ENCODE peak calls at places on chromosomes 2 and 18, in ten cellular contexts. L is upper lobe of right lung, C is kidney, Q is lower lobe of right lung, Z is heart left ventricle, I is body of pancreas, B is progenitor cell of endocrine pancreas, V is dorsolateral prefrontal cortex, U is AG04449, X is sigmoid colon. D is an unnamed sample.

GRCh38 chr2:172710584-172711024 is 25.0 kb upstream of the RAPGEF4 start:
- DNase-seq in L (no peak), C (no peak), Q (no peak), Z (no peak), I (peak), B (no peak), V (no peak), U (peak), X (no peak), D (peak)

GRCh38 chr2:219079417-219079816 is 18.7 kb upstream of the IHH start:
- DNase-seq in L (no peak), C (no peak), Q (no peak), Z (no peak), I (no peak), B (no peak), V (no peak), U (no peak), X (no peak), D (no peak)

GRCh38 chr18:79862562-79862961 is 64.8 kb downstream of the KCNG2 start:
- DNase-seq in L (no peak), C (no peak), Q (no peak), Z (no peak), I (no peak), B (no peak), V (no peak), U (no peak), X (no peak), D (no peak)

GRCh38 chr2:8310557-8311455 is 371.1 kb upstream of the ID2 start:
- DNase-seq in L (peak), C (no peak), Q (peak), Z (no peak), I (no peak), B (no peak), V (no peak), U (no peak), X (no peak), D (no peak)

GRCh38 chr18:11147962-11148654 is 1.3 kb downstream of the PIEZO2 start:
- DNase-seq in L (no peak), C (peak), Q (no peak), Z (no peak), I (no peak), B (no peak), V (no peak), U (no peak), X (no peak), D (peak)

GRCh38 chr2:130837175-130837810 is 579 bp downstream of the ARHGEF4 start:
- DNase-seq in L (no peak), C (no peak), Q (no peak), Z (no peak), I (peak), B (no peak), V (no peak), U (no peak), X (no peak), D (no peak)

GRCh38 chr2:241285596-241285995 is 29.9 kb downstream of the HDLBP start:
- DNase-seq in L (no peak), C (no peak), Q (no peak), Z (no peak), I (no peak), B (no peak), V (no peak), U (no peak), X (no peak), D (no peak)

GRCh38 chr2:38907743-38908562 is 18.3 kb downstream of the ARHGEF33 start:
- DNase-seq in L (no peak), C (no peak), Q (no peak), Z (no peak), I (no peak), B (no peak), V (no peak), U (no peak), X (no peak), D (no peak)

GRCh38 chr2:119085613-119086012 is 72.9 kb downstream of the C1QL2 start:
- DNase-seq in L (no peak), C (no peak), Q (no peak), Z (no peak), I (peak), B (no peak), V (no peak), U (no peak), X (no peak), D (no peak)

GRCh38 chr18:13231151-13231550 is 12.6 kb downstream of the LDLRAD4 start:
- DNase-seq in L (peak), C (no peak), Q (no peak), Z (no peak), I (no peak), B (no peak), V (no peak), U (no peak), X (no peak), D (no peak)

GRCh38 chr2:99850076-99850710 is 292.2 kb downstream of the AFF3 start:
- DNase-seq in L (no peak), C (no peak), Q (no peak), Z (no peak), I (no peak), B (no peak), V (no peak), U (no peak), X (no peak), D (no peak)

GRCh38 chr2:25255745-25256485 is 85.8 kb downstream of the DNMT3A start:
- DNase-seq in L (peak), C (no peak), Q (no peak), Z (no peak), I (no peak), B (no peak), V (no peak), U (no peak), X (no peak), D (no peak)

GRCh38 chr2:213225866-213226265 is 58.4 kb upstream of the SPAG16 start:
- DNase-seq in L (no peak), C (no peak), Q (no peak), Z (no peak), I (no peak), B (no peak), V (no peak), U (no peak), X (no peak), D (no peak)

GRCh38 chr2:190648289-190649034 is 421 bp upstream of the NAB1 start:
- DNase-seq in L (peak), C (peak), Q (peak), Z (peak), I (peak), B (peak), V (peak), U (peak), X (peak), D (peak)

GRCh38 chr2:171318463-171318934 is 115.3 kb downstream of the METTL8 start:
- DNase-seq in L (no peak), C (no peak), Q (no peak), Z (no peak), I (no peak), B (no peak), V (peak), U (no peak), X (peak), D (peak)

GRCh38 chr2:41033127-41033526 is 581.2 kb upstream of the SLC8A1 start:
- DNase-seq in L (no peak), C (no peak), Q (no peak), Z (no peak), I (no peak), B (no peak), V (no peak), U (no peak), X (no peak), D (no peak)

GRCh38 chr18:55485666-55486065 is 102.3 kb downstream of the TCF4 start:
- DNase-seq in L (no peak), C (no peak), Q (no peak), Z (no peak), I (no peak), B (no peak), V (no peak), U (peak), X (no peak), D (no peak)

GRCh38 chr18:45435810-45436209 is 179.5 kb upstream of the SLC14A2 start:
- DNase-seq in L (no peak), C (no peak), Q (no peak), Z (no peak), I (no peak), B (no peak), V (no peak), U (no peak), X (no peak), D (no peak)

GRCh38 chr18:45437399-45437798 is 177.9 kb upstream of the SLC14A2 start:
- DNase-seq in L (no peak), C (no peak), Q (no peak), Z (no peak), I (no peak), B (no peak), V (no peak), U (no peak), X (no peak), D (no peak)

GRCh38 chr18:45440246-45440645 is 175.0 kb upstream of the SLC14A2 start:
- DNase-seq in L (no peak), C (no peak), Q (no peak), Z (no peak), I (no peak), B (no peak), V (no peak), U (no peak), X (no peak), D (no peak)

DNA sequence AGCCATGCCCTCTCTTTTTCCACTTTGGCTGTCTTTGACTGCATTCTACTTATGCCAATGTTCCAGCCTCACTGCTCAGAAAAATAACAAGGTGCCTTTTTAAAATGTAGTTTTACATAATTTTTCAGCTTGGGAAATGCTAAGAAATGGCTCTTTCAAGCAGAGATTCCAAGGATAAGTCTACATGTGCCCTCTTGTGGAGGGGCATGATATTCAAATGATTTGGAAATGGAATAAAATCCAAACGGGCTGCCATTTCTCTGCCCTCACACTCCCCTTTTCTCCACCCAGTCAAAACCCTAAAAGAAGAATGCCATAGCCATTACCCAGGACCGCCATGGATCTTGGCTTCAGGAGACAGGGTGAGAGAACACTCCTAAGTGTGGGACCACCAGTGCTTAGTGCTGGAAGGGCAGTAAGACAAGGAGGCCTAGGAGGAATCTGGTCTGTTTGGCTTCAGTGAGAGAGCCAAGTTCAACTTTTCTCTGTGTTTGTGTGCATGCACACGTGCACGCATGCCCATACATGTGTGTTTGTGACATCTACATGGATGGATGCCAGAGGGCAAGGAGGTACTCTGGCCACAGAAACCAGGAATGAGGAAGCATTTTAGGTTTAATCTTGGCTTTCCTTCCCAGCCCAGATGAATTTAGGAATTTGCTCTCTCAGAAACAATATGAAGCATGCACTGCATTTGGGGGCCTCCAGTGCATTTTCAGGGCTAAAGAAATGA is 174.0 kb upstream of the SLC14A2 start:
- DNase-seq in L (no peak), C (no peak), Q (no peak), Z (no peak), I (no peak), B (no peak), V (no peak), U (no peak), X (no peak), D (no peak)
- TF ChIP-seq CTCF in L (peak), C (peak), Q (no peak), Z (no peak), I (no peak), B (peak), V (peak), U (peak), X (no peak), D (peak)

DNA sequence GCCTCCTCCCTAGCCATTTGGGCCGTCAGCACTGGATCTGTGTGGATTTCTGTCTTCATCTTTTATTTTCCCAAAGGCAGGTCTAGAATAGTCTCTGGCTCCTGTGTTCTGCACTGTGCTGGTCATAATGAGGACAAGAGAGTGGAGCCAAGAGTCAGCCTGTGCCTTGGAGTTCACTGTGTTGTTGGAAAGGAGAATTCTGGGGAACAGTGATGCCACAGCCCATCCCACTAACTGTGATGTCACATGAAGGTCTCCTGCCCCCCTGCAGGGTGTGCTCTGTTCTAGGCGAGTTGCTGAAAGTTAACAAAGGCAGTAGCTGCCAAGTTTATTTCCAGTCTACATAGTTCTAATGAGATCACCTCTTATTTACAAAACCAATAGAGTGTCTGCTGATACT is 248.5 kb downstream of the TPGS2 start:
- DNase-seq in L (no peak), C (no peak), Q (no peak), Z (peak), I (no peak), B (no peak), V (no peak), U (no peak), X (peak), D (no peak)
- TF ChIP-seq CTCF in L (no peak), C (no peak), Q (no peak), Z (no peak), I (no peak), B (no peak), V (no peak), U (peak), X (no peak), D (no peak)

GRCh38 chr2:903223-903900 is 47.3 kb upstream of the SNTG2 start:
- DNase-seq in L (no peak), C (no peak), Q (no peak), Z (no peak), I (no peak), B (no peak), V (no peak), U (no peak), X (no peak), D (no peak)
- TF ChIP-seq CTCF in L (no peak), C (no peak), Q (no peak), Z (no peak), I (no peak), B (no peak), V (no peak), U (no peak), X (no peak), D (no peak)

GRCh38 chr18:27579364-27579763 is 394.3 kb upstream of the CHST9 start:
- DNase-seq in L (no peak), C (no peak), Q (no peak), Z (no peak), I (no peak), B (no peak), V (no peak), U (no peak), X (no peak), D (no peak)
- TF ChIP-seq CTCF in L (no peak), C (no peak), Q (no peak), Z (no peak), I (no peak), B (no peak), V (no peak), U (no peak), X (no peak), D (no peak)

GRCh38 chr2:66462196-66462825 is 27.4 kb downstream of the MEIS1 start:
- DNase-seq in L (no peak), C (no peak), Q (no peak), Z (no peak), I (no peak), B (no peak), V (no peak), U (no peak), X (no peak), D (peak)
- TF ChIP-seq CTCF in L (no peak), C (no peak), Q (no peak), Z (no peak), I (no peak), B (no peak), V (no peak), U (no peak), X (no peak), D (no peak)

GRCh38 chr2:54724150-54724559 is 693 bp downstream of the EML6 start:
- DNase-seq in L (no peak), C (no peak), Q (no peak), Z (no peak), I (no peak), B (no peak), V (no peak), U (no peak), X (no peak), D (no peak)

GRCh38 chr2:54722641-54723299 is 692 bp upstream of the EML6 start:
- DNase-seq in L (no peak), C (no peak), Q (no peak), Z (no peak), I (no peak), B (no peak), V (no peak), U (no peak), X (no peak), D (no peak)

GRCh38 chr2:54724560-54725342 is 1.3 kb downstream of the EML6 start:
- DNase-seq in L (peak), C (peak), Q (peak), Z (peak), I (peak), B (peak), V (peak), U (no peak), X (peak), D (peak)

GRCh38 chr2:54725343-54726099 is 2.1 kb downstream of the EML6 start:
- DNase-seq in L (no peak), C (no peak), Q (no peak), Z (no peak), I (no peak), B (no peak), V (no peak), U (no peak), X (no peak), D (no peak)

GRCh38 chr2:54723300-54724149 is at the start of gene EML6:
- DNase-seq in L (peak), C (peak), Q (peak), Z (peak), I (peak), B (peak), V (peak), U (peak), X (peak), D (peak)
- TF ChIP-seq CTCF in L (peak), C (peak), Q (peak), Z (peak), I (no peak), B (peak), V (peak), U (peak), X (no peak), D (no peak)

GRCh38 chr18:47930086-47930843 is at the start of gene SMAD2:
- DNase-seq in L (peak), C (peak), Q (peak), Z (peak), I (peak), B (peak), V (peak), U (no peak), X (peak), D (peak)

GRCh38 chr18:47929681-47930085 is 776 bp downstream of the SMAD2 start:
- DNase-seq in L (no peak), C (no peak), Q (no peak), Z (no peak), I (no peak), B (no peak), V (no peak), U (no peak), X (no peak), D (no peak)

GRCh38 chr18:47930844-47931706 is 616 bp upstream of the SMAD2 start:
- DNase-seq in L (peak), C (peak), Q (peak), Z (peak), I (peak), B (peak), V (peak), U (peak), X (peak), D (peak)

GRCh38 chr18:47928466-47928865 is 2.0 kb downstream of the SMAD2 start:
- DNase-seq in L (no peak), C (no peak), Q (no peak), Z (no peak), I (no peak), B (no peak), V (no peak), U (no peak), X (no peak), D (no peak)

GRCh38 chr18:47926101-47926850 is 4.2 kb downstream of the SMAD2 start:
- DNase-seq in L (no peak), C (no peak), Q (no peak), Z (no peak), I (no peak), B (no peak), V (no peak), U (no peak), X (no peak), D (no peak)
- TF ChIP-seq CTCF in L (no peak), C (no peak), Q (no peak), Z (no peak), I (no peak), B (no peak), V (no peak), U (no peak), X (no peak), D (no peak)

DNA sequence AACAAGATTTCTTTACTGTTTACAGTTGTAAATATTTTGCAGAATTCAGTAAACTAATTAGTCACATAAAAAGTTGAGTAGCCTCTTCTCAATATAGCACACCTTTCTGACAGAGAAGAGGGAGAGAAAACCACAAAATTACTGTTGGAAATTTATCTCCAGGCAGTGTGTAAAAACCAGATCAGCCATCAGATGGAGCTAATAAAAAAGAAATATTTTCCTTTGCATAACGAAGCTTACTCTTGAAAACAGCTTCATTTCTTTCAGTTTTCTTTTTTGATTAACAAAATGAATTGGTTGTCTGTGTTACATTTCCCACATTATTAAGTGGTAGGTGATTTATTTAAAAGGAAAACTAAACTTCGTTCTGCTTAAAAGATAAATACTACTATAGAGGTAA is 259.3 kb upstream of the KCNJ3 start:
- DNase-seq in L (no peak), C (no peak), Q (no peak), Z (no peak), I (no peak), B (no peak), V (no peak), U (no peak), X (no peak), D (no peak)
- TF ChIP-seq CTCF in L (peak), C (peak), Q (no peak), Z (peak), I (no peak), B (peak), V (peak), U (no peak), X (no peak), D (no peak)

DNA sequence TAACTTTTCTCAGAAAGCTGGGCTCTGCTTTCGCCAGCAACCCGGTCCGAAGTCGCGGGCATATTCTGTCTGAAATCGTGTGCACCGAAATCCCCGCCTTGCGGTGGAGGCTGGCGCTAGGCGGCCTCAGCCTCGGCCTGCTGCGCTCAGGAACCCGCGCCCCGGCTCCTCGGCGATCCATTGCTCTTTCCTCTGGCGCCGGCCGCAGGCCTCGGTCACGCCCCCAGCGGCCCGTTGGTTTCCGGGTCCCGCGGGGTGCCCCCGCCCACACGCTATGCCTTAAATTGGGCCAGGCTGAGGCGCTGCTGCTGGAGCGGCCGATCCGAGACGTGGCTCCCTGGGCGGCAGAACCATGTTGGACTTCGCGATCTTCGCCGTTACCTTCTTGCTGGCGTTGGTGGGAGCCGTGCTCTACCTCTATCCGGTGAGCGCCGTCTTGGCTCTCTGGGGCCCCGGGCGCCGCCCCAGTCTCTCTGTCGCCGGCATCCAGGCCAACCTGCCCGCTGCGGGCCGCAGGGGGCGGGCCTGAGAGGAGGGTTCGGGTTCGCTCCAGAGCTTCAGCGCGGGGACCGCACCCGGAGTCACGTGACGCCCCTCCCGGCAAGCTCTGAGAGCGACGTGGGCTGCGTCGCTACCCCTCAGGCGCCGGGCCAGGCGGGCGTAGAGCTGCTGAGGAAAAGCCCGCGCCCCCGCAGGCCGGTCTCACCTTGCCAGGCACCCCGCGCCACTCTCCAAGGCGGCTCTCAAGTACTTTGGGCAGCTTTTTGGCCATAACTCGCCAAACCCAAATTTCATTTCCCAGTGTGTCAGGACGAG is at the start of gene CYP20A1:
- DNase-seq in L (peak), C (peak), Q (peak), Z (peak), I (peak), B (peak), V (peak), U (peak), X (peak), D (peak)
- TF ChIP-seq CTCF in L (peak), C (peak), Q (peak), Z (peak), I (peak), B (peak), V (peak), U (peak), X (no peak), D (no peak)

GRCh38 chr2:55357164-55357563 is 62.5 kb downstream of the CCDC88A start:
- DNase-seq in L (no peak), C (no peak), Q (no peak), Z (no peak), I (no peak), B (no peak), V (no peak), U (no peak), X (no peak), D (no peak)
- TF ChIP-seq CTCF in L (no peak), C (no peak), Q (no peak), Z (no peak), I (no peak), B (no peak), V (no peak), U (no peak), X (no peak), D (no peak)

D was measured in nephron progenitor cell.